ENCODE peak calls at places on chromosomes 6 and 20, in ten cellular contexts. T is ovary; F is left ventricle myocardium inferior; E is CD8-positive, alpha-beta memory T cell; K is neural progenitor cell; G is adrenal gland; V is SK-N-MC; I is colonic mucosa; R is small intestine; S is bronchial epithelial cell. J is an unnamed sample. For H3K36me3, the result is how much of the 10 kb centered on the place peaks cover.

GRCh38 chr20:61760321-61761112 is 305.2 kb downstream of the TAF4 start:
- DNase-seq in T (no peak), F (no peak), E (no peak), K (no peak), G (no peak), V (no peak), I (no peak), R (no peak), S (no peak), J (peak)

GRCh38 chr6:150915156-150915555 is 49.7 kb downstream of the MTHFD1L start:
- DNase-seq in T (no peak), F (no peak), E (no peak), K (no peak), G (no peak), V (no peak), I (no peak), R (no peak), S (no peak), J (no peak)

GRCh38 chr20:1856419-1856818 is 38.8 kb upstream of the SIRPA start:
- DNase-seq in T (no peak), F (no peak), E (no peak), K (no peak), G (no peak), V (no peak), I (no peak), R (no peak), S (no peak), J (no peak)

GRCh38 chr6:75094614-75095321 is 111.1 kb downstream of the COL12A1 start:
- DNase-seq in T (no peak), F (no peak), E (no peak), K (no peak), G (no peak), V (peak), I (no peak), R (no peak), S (no peak), J (no peak)

GRCh38 chr6:156387472-156387871 is 389.7 kb upstream of the ARID1B start:
- DNase-seq in T (no peak), F (no peak), E (no peak), K (no peak), G (no peak), V (no peak), I (no peak), R (no peak), S (no peak), J (no peak)

GRCh38 chr6:108117427-108118358 is 43.2 kb upstream of the OSTM1 start:
- DNase-seq in T (peak), F (peak), E (no peak), K (peak), G (no peak), V (no peak), I (no peak), R (peak), S (no peak), J (peak)

GRCh38 chr6:11133281-11133680 is 21.8 kb upstream of the ERVFRD-1 start:
- DNase-seq in T (no peak), F (no peak), E (no peak), K (no peak), G (no peak), V (no peak), I (no peak), R (no peak), S (no peak), J (no peak)

GRCh38 chr20:10781526-10781925 is 107.7 kb upstream of the JAG1 start:
- DNase-seq in T (no peak), F (no peak), E (no peak), K (no peak), G (no peak), V (no peak), I (no peak), R (no peak), S (no peak), J (no peak)

GRCh38 chr6:1596088-1596852 is 13.4 kb upstream of the FOXC1 start:
- DNase-seq in T (peak), F (peak), E (peak), K (peak), G (peak), V (no peak), I (peak), R (peak), S (no peak), J (peak)

GRCh38 chr6:153553627-153554026 is 422.5 kb upstream of the RGS17 start:
- DNase-seq in T (no peak), F (no peak), E (no peak), K (peak), G (no peak), V (no peak), I (no peak), R (peak), S (peak), J (no peak)

GRCh38 chr6:125346143-125346925 is 44.6 kb upstream of the HDDC2 start:
- DNase-seq in T (no peak), F (no peak), E (no peak), K (no peak), G (no peak), V (no peak), I (no peak), R (no peak), S (no peak), J (no peak)

GRCh38 chr6:81487489-81487888 is 265.0 kb downstream of the TENT5A start:
- DNase-seq in T (peak), F (peak), E (no peak), K (no peak), G (peak), V (no peak), I (peak), R (no peak), S (no peak), J (no peak)

GRCh38 chr20:14633507-14633906 is 296.1 kb upstream of the FLRT3 start:
- DNase-seq in T (no peak), F (no peak), E (no peak), K (no peak), G (no peak), V (no peak), I (no peak), R (no peak), S (no peak), J (no peak)

GRCh38 chr20:1319051-1319450 is 9.9 kb downstream of the SDCBP2 start:
- DNase-seq in T (no peak), F (no peak), E (no peak), K (no peak), G (no peak), V (no peak), I (no peak), R (no peak), S (no peak), J (no peak)

GRCh38 chr6:35199866-35200265 is 13.9 kb upstream of the SCUBE3 start:
- DNase-seq in T (no peak), F (no peak), E (no peak), K (no peak), G (no peak), V (no peak), I (no peak), R (no peak), S (no peak), J (no peak)

GRCh38 chr6:101429291-101429690 is 35.8 kb downstream of the GRIK2 start:
- DNase-seq in T (no peak), F (no peak), E (no peak), K (no peak), G (no peak), V (no peak), I (no peak), R (no peak), S (peak), J (no peak)

GRCh38 chr20:53216856-53217576 is 244.9 kb downstream of the TSHZ2 start:
- DNase-seq in T (peak), F (peak), E (peak), K (peak), G (peak), V (no peak), I (peak), R (peak), S (peak), J (peak)

GRCh38 chr20:23528867-23529431 is 38.0 kb downstream of the CST8 start:
- DNase-seq in T (no peak), F (no peak), E (no peak), K (no peak), G (no peak), V (no peak), I (no peak), R (no peak), S (peak), J (no peak)

GRCh38 chr20:53773792-53774371 is 180.2 kb upstream of the ZNF217 start:
- DNase-seq in T (no peak), F (no peak), E (no peak), K (no peak), G (no peak), V (no peak), I (no peak), R (no peak), S (peak), J (no peak)

GRCh38 chr20:38897267-38897666 is 28.9 kb upstream of the FAM83D start:
- DNase-seq in T (no peak), F (no peak), E (no peak), K (no peak), G (no peak), V (no peak), I (no peak), R (no peak), S (no peak), J (no peak)

GRCh38 chr6:140380371-140381218 is 1006.1 kb upstream of the CITED2 start:
- DNase-seq in T (no peak), F (no peak), E (no peak), K (no peak), G (no peak), V (peak), I (no peak), R (no peak), S (peak), J (no peak)

GRCh38 chr20:45308078-45308778 is at the start of gene MATN4:
- DNase-seq in T (no peak), F (no peak), E (no peak), K (no peak), G (no peak), V (no peak), I (no peak), R (peak), S (peak), J (peak)

GRCh38 chr6:26086214-26086613 is 1.0 kb upstream of the HFE start:
- DNase-seq in T (no peak), F (no peak), E (peak), K (no peak), G (no peak), V (no peak), I (no peak), R (peak), S (no peak), J (no peak)

GRCh38 chr6:36308514-36308913 is 28.2 kb downstream of the BNIP5 start:
- DNase-seq in T (no peak), F (no peak), E (no peak), K (no peak), G (no peak), V (no peak), I (no peak), R (no peak), S (no peak), J (no peak)

GRCh38 chr20:62651285-62652021 is 9.2 kb downstream of the SLCO4A1 start:
- DNase-seq in T (peak), F (peak), E (peak), K (no peak), G (peak), V (peak), I (peak), R (peak), S (no peak), J (peak)

GRCh38 chr6:103367212-103367611 is 1492.5 kb downstream of the HACE1 start:
- DNase-seq in T (no peak), F (no peak), E (no peak), K (peak), G (no peak), V (no peak), I (no peak), R (no peak), S (no peak), J (no peak)

GRCh38 chr6:118843685-118844390 is 50.1 kb upstream of the ASF1A start:
- DNase-seq in T (no peak), F (no peak), E (no peak), K (no peak), G (no peak), V (no peak), I (no peak), R (no peak), S (no peak), J (no peak)

GRCh38 chr6:147881432-147881831 is 372.9 kb downstream of the SAMD5 start:
- DNase-seq in T (no peak), F (no peak), E (no peak), K (peak), G (no peak), V (no peak), I (no peak), R (no peak), S (no peak), J (no peak)

GRCh38 chr6:14857501-14857900 is 388.4 kb upstream of the JARID2 start:
- DNase-seq in T (no peak), F (no peak), E (peak), K (no peak), G (no peak), V (no peak), I (no peak), R (no peak), S (no peak), J (peak)

GRCh38 chr6:118893095-118893881 is 664 bp upstream of the ASF1A start:
- DNase-seq in T (no peak), F (no peak), E (peak), K (no peak), G (peak), V (no peak), I (peak), R (peak), S (peak), J (no peak)

GRCh38 chr6:130223508-130223907 is 757 bp upstream of the SAMD3 start:
- DNase-seq in T (no peak), F (no peak), E (peak), K (no peak), G (no peak), V (no peak), I (peak), R (peak), S (peak), J (no peak)

GRCh38 chr6:22873531-22874136 is 304.3 kb downstream of the HDGFL1 start:
- DNase-seq in T (peak), F (no peak), E (no peak), K (no peak), G (no peak), V (no peak), I (no peak), R (no peak), S (no peak), J (no peak)

GRCh38 chr6:148501178-148501590 is 158.5 kb downstream of the SASH1 start:
- DNase-seq in T (no peak), F (no peak), E (no peak), K (no peak), G (no peak), V (no peak), I (peak), R (peak), S (peak), J (no peak)

GRCh38 chr20:11849270-11849920 is 68.3 kb upstream of the BTBD3 start:
- DNase-seq in T (no peak), F (no peak), E (no peak), K (no peak), G (no peak), V (no peak), I (no peak), R (no peak), S (peak), J (no peak)

GRCh38 chr20:33649201-33649631 is 12.9 kb upstream of the C20orf144 start:
- DNase-seq in T (peak), F (peak), E (no peak), K (no peak), G (peak), V (no peak), I (peak), R (no peak), S (no peak), J (peak)

GRCh38 chr20:2814587-2815051 is at the start of gene C20orf141:
- DNase-seq in T (no peak), F (no peak), E (no peak), K (no peak), G (peak), V (no peak), I (no peak), R (no peak), S (peak), J (no peak)

GRCh38 chr6:148935705-148936306 is 189.0 kb downstream of the UST start:
- DNase-seq in T (no peak), F (no peak), E (no peak), K (peak), G (no peak), V (no peak), I (no peak), R (no peak), S (peak), J (no peak)

DNA sequence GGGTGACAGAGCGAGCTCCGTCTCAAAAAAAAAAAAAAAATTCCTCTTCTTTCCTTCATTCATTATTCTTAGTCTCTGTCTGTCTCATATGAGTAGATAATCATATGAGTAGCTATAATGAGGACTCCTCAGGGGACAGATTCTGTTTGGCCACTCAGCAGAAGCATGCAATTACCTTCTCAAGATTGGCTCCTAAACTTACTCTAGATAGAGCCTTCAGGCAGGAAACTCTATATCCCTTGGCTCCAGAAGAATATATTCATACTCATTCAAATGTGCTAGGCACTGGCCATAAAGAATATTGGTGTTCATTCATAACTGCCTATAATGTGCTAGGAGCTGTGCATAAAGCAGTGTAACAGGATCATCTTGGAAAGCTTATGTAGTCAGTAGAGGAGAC is 2.2 kb upstream of the ACAT2 start:
- DNase-seq in T (no peak), F (no peak), E (no peak), K (no peak), G (no peak), V (no peak), I (no peak), R (no peak), S (no peak), J (no peak)
- H3K36me3 ChIP-seq in T (under half), F (under half), E (under half), K (under half), G (under half), V (half or more), I (under half), R (under half), S (under half), J (half or more)

GRCh38 chr20:47655635-47656034 is 129.6 kb downstream of the SULF2 start:
- DNase-seq in T (no peak), F (no peak), E (no peak), K (no peak), G (no peak), V (no peak), I (no peak), R (no peak), S (no peak), J (no peak)

GRCh38 chr20:47654370-47654769 is 130.9 kb downstream of the SULF2 start:
- DNase-seq in T (no peak), F (no peak), E (no peak), K (no peak), G (no peak), V (no peak), I (no peak), R (no peak), S (no peak), J (no peak)

GRCh38 chr20:47652301-47652700 is 133.0 kb downstream of the SULF2 start:
- DNase-seq in T (no peak), F (no peak), E (no peak), K (no peak), G (no peak), V (no peak), I (no peak), R (no peak), S (no peak), J (no peak)

GRCh38 chr20:47653892-47654291 is 131.4 kb downstream of the SULF2 start:
- DNase-seq in T (no peak), F (no peak), E (no peak), K (no peak), G (no peak), V (no peak), I (no peak), R (no peak), S (no peak), J (no peak)

GRCh38 chr20:47652794-47653193 is 132.5 kb downstream of the SULF2 start:
- DNase-seq in T (no peak), F (no peak), E (no peak), K (no peak), G (no peak), V (no peak), I (no peak), R (no peak), S (no peak), J (no peak)
- H3K36me3 ChIP-seq in T (under half), F (half or more), E (half or more), K (under half), G (under half), V (under half), I (under half), R (under half), S (under half), J (half or more)

GRCh38 chr6:136677822-136678221 is 114.5 kb downstream of the MAP3K5 start:
- DNase-seq in T (no peak), F (no peak), E (no peak), K (no peak), G (no peak), V (no peak), I (no peak), R (no peak), S (peak), J (no peak)
- H3K36me3 ChIP-seq in T (under half), F (under half), E (under half), K (under half), G (under half), V (under half), I (under half), R (under half), S (under half), J (under half)

GRCh38 chr6:2895072-2895471 is 8.0 kb downstream of the SERPINB9 start:
- DNase-seq in T (no peak), F (no peak), E (no peak), K (no peak), G (no peak), V (no peak), I (no peak), R (peak), S (no peak), J (no peak)

GRCh38 chr6:2899596-2899995 is 3.5 kb downstream of the SERPINB9 start:
- DNase-seq in T (no peak), F (no peak), E (no peak), K (no peak), G (no peak), V (no peak), I (no peak), R (no peak), S (no peak), J (no peak)

GRCh38 chr6:2893276-2893675 is 9.8 kb downstream of the SERPINB9 start:
- DNase-seq in T (no peak), F (no peak), E (no peak), K (no peak), G (no peak), V (no peak), I (no peak), R (no peak), S (no peak), J (no peak)

GRCh38 chr6:2900221-2900807 is 2.8 kb downstream of the SERPINB9 start:
- DNase-seq in T (no peak), F (no peak), E (no peak), K (no peak), G (peak), V (no peak), I (no peak), R (no peak), S (no peak), J (no peak)

GRCh38 chr6:2896741-2897140 is 6.4 kb downstream of the SERPINB9 start:
- DNase-seq in T (no peak), F (no peak), E (no peak), K (no peak), G (no peak), V (no peak), I (no peak), R (no peak), S (no peak), J (no peak)
- H3K36me3 ChIP-seq in T (under half), F (half or more), E (under half), K (under half), G (under half), V (under half), I (under half), R (under half), S (under half), J (half or more)

DNA sequence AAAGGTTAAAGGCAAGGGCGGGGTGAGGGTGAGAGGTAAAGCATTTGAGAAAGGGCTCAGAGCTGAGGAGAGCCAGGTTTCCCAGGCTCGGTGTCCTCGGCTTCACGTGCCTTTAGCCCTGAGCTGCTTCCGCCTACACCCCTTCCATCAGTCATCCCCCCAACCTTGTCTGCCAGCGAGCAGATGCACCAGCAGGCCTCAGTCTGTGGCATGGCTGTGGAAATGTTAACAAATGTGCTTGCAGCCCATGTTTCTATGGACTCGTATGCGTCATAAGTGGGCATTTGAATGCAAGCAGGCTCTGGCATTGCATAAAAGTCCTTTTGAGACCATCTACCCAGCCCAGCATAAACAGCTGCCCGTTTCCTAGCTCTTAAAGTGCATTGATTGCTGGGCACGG is 88.8 kb downstream of the SYNJ2 start:
- DNase-seq in T (no peak), F (no peak), E (no peak), K (no peak), G (no peak), V (no peak), I (no peak), R (no peak), S (no peak), J (no peak)
- H3K36me3 ChIP-seq in T (under half), F (half or more), E (under half), K (under half), G (under half), V (under half), I (under half), R (under half), S (under half), J (under half)